ENCODE peak calls at places on chromosomes 2 and 18, in eight cellular contexts. D is tibial artery, P is endothelial cell of umbilical vein, I is Peyer's patch, X is body of pancreas, K is H1, C is AG04450, M is GM23248. Z is an unnamed sample. For H3K9me3 and H3K27me3, the result is how much of the 10 kb centered on the place peaks cover.

GRCh38 chr2:230323385-230324106 is 3.4 kb upstream of the SP140L start:
- DNase-seq in D (no peak), P (no peak), I (no peak), X (no peak), K (no peak), C (no peak), M (peak), Z (no peak)

GRCh38 chr2:69214898-69215297 is 172.1 kb downstream of the GFPT1 start:
- DNase-seq in D (peak), P (peak), I (no peak), X (no peak), K (no peak), C (no peak), M (peak), Z (peak)

GRCh38 chr18:48412339-48412929 is 3.3 kb upstream of the ZBTB7C start:
- DNase-seq in D (no peak), P (peak), I (no peak), X (peak), K (no peak), C (no peak), M (peak), Z (peak)

GRCh38 chr18:61549889-61550288 is 216.7 kb downstream of the CDH20 start:
- DNase-seq in D (no peak), P (no peak), I (no peak), X (no peak), K (no peak), C (no peak), M (no peak), Z (no peak)

GRCh38 chr2:191650896-191651773 is 26.8 kb upstream of the NABP1 start:
- DNase-seq in D (no peak), P (peak), I (no peak), X (no peak), K (no peak), C (no peak), M (peak), Z (no peak)

GRCh38 chr2:8573234-8573941 is 108.5 kb upstream of the ID2 start:
- DNase-seq in D (no peak), P (no peak), I (no peak), X (no peak), K (peak), C (no peak), M (no peak), Z (no peak)

GRCh38 chr2:229947544-229947943 is 25.2 kb downstream of the FBXO36 start:
- DNase-seq in D (no peak), P (no peak), I (no peak), X (no peak), K (no peak), C (no peak), M (no peak), Z (no peak)

GRCh38 chr2:26477126-26477910 is 606 bp downstream of the OTOF start:
- DNase-seq in D (no peak), P (no peak), I (no peak), X (no peak), K (no peak), C (no peak), M (peak), Z (no peak)

GRCh38 chr18:27715751-27716150 is 461.2 kb downstream of the CDH2 start:
- DNase-seq in D (no peak), P (no peak), I (no peak), X (no peak), K (no peak), C (no peak), M (peak), Z (no peak)

GRCh38 chr18:44036500-44036899 is 644.2 kb upstream of the SETBP1 start:
- DNase-seq in D (no peak), P (peak), I (no peak), X (peak), K (no peak), C (no peak), M (peak), Z (no peak)

GRCh38 chr2:88671786-88672427 is 19.6 kb upstream of the RPIA start:
- DNase-seq in D (no peak), P (peak), I (no peak), X (no peak), K (peak), C (no peak), M (peak), Z (no peak)

GRCh38 chr2:89820248-89820647 is 1128.8 kb downstream of the RPIA start:
- DNase-seq in D (no peak), P (no peak), I (no peak), X (no peak), K (no peak), C (no peak), M (no peak), Z (no peak)
- H3K9me3 ChIP-seq in D (half or more), P (half or more), I (under half), X (under half), K (half or more), C (half or more), M (under half), Z (under half)

GRCh38 chr2:118803012-118803411 is 44.4 kb downstream of the EN1 start:
- DNase-seq in D (no peak), P (no peak), I (no peak), X (no peak), K (no peak), C (no peak), M (no peak), Z (no peak)

GRCh38 chr2:118801154-118801553 is 46.3 kb downstream of the EN1 start:
- DNase-seq in D (no peak), P (no peak), I (no peak), X (no peak), K (no peak), C (no peak), M (peak), Z (peak)

GRCh38 chr2:118805061-118805690 is 42.3 kb downstream of the EN1 start:
- DNase-seq in D (no peak), P (no peak), I (no peak), X (no peak), K (no peak), C (no peak), M (peak), Z (no peak)

DNA sequence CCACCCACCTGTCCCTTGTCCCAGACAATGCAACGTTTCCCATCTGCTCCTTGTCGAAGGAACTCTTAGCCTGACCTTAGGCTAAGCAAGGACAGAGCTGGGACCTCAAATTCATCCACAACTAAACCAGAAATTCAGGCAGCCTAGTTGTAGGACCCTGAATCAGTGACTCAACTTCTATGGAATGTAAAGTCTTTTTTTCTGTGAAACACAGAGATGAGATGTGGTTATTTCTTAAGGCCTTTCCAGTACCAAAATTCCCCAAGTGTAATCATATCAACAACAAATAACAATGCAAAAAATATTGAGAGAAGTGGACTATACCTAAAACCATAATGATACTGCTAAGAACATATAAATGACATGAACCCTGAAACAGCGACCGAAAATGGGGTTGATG is 46.7 kb downstream of the EN1 start:
- DNase-seq in D (no peak), P (no peak), I (no peak), X (no peak), K (no peak), C (no peak), M (peak), Z (no peak)
- H3K27me3 ChIP-seq in D (under half), P (under half), I (under half), X (under half), K (under half), C (under half), M (under half), Z (under half)

GRCh38 chr2:83574614-83575013 is 884.5 kb downstream of the SUCLG1 start:
- DNase-seq in D (no peak), P (no peak), I (no peak), X (no peak), K (no peak), C (no peak), M (no peak), Z (no peak)
- H3K9me3 ChIP-seq in D (under half), P (under half), I (under half), X (under half), K (under half), C (under half), M (under half), Z (under half)

GRCh38 chr18:354456-354855 is 86.6 kb upstream of the THOC1 start:
- DNase-seq in D (no peak), P (no peak), I (no peak), X (no peak), K (no peak), C (no peak), M (peak), Z (no peak)

GRCh38 chr18:354003-354402 is 86.2 kb upstream of the THOC1 start:
- DNase-seq in D (no peak), P (no peak), I (no peak), X (no peak), K (no peak), C (no peak), M (peak), Z (peak)

GRCh38 chr18:356763-357162 is 88.9 kb upstream of the THOC1 start:
- DNase-seq in D (no peak), P (no peak), I (no peak), X (no peak), K (no peak), C (no peak), M (no peak), Z (no peak)

GRCh38 chr18:350953-351572 is 83.2 kb upstream of the THOC1 start:
- DNase-seq in D (no peak), P (no peak), I (no peak), X (no peak), K (no peak), C (no peak), M (no peak), Z (no peak)

GRCh38 chr18:355678-356077 is 87.8 kb upstream of the THOC1 start:
- DNase-seq in D (no peak), P (no peak), I (no peak), X (no peak), K (no peak), C (no peak), M (no peak), Z (no peak)
- H3K27me3 ChIP-seq in D (under half), P (under half), I (under half), X (under half), K (under half), C (under half), M (under half), Z (under half)

DNA sequence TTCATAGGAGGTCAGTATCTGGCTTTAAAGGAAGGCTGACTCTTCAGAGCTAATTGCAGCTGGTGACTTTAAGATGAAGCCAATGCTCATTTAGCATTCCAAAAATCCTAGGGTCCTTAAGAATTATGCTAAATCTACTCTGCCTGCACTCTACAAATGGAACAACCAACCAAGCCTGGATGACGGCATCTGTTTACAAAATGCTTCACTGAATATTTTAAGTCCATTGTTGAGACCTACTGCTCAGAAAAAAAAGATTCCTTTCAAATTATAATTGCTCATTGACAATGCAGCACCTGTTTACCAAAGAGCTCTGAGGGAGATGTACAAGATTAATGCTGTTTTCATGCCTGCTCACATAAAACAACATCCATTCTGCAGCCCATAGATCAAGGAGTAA is 31.4 kb downstream of the YWHAQ start:
- DNase-seq in D (no peak), P (no peak), I (no peak), X (no peak), K (no peak), C (no peak), M (no peak), Z (no peak)
- H3K9me3 ChIP-seq in D (under half), P (under half), I (under half), X (under half), K (under half), C (under half), M (under half), Z (under half)

DNA sequence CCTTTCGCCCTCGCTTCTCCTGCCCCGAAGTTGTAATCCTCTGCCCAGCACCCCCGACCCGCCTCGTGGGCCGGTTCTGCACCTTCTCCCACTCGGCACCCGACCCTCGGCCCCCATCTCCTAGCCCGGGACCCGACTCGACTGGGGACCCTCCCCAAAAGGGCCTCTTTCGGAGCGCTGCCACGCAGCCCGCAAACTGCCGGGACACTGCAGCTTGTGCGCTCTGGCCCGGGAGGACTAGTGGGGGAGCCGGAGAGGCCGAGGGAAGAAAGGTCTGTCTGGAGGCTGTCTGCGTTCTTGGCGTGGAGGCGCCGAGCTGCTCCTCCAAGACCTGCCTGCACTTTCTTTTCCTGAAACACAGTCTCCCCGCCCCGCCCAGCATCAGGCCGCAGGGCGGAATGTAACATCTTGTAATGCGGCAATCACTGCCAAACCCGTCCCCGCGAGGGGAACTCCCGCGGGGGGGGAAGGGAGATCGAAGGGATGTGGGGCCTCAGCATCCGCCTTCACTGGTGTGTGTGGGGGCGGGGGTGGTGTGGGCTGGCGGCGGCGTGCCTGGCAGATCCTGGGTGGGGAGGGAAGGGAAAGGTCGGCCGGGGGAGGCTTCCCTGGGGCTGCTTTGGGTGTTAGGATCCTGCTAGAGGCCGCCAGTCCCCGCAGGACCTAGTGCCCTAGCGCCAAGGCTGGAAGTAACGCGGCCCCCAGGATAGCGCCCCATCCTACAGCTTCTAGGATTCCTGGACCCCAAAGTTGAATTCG is 7.4 kb downstream of the DLX2 start:
- DNase-seq in D (no peak), P (peak), I (peak), X (no peak), K (peak), C (peak), M (peak), Z (peak)
- H3K27me3 ChIP-seq in D (under half), P (half or more), I (half or more), X (half or more), K (half or more), C (under half), M (under half), Z (under half)

GRCh38 chr18:80026363-80026762 is 7.9 kb upstream of the RBFA start:
- DNase-seq in D (no peak), P (no peak), I (no peak), X (no peak), K (no peak), C (no peak), M (no peak), Z (no peak)

GRCh38 chr18:80023173-80023572 is 11.1 kb upstream of the RBFA start:
- DNase-seq in D (no peak), P (no peak), I (no peak), X (no peak), K (peak), C (no peak), M (peak), Z (no peak)

GRCh38 chr18:80022613-80023012 is 11.6 kb upstream of the RBFA start:
- DNase-seq in D (no peak), P (peak), I (no peak), X (no peak), K (no peak), C (no peak), M (peak), Z (no peak)
- H3K9me3 ChIP-seq in D (half or more), P (under half), I (under half), X (under half), K (half or more), C (half or more), M (under half), Z (under half)

GRCh38 chr18:63356272-63356896 is 10.6 kb downstream of the KDSR start:
- DNase-seq in D (no peak), P (no peak), I (no peak), X (no peak), K (no peak), C (no peak), M (no peak), Z (no peak)
- H3K27me3 ChIP-seq in D (under half), P (under half), I (under half), X (under half), K (under half), C (under half), M (under half), Z (under half)